ENCODE peak calls at places on chromosomes 16 and 17, in ten cellular contexts. U is endothelial cell, V is neural progenitor cell, D is fibroblast of villous mesenchyme, R is glutamatergic neuron, X is uterus, K is nephron progenitor cell, Y is SK-N-SH, W is A549, T is B cell. I is an unnamed sample.
A peak's percentile ranks its signal among the peaks of the same experiment; 100 is the strongest.

GRCh38 chr16:47132310-47132709 is 11.4 kb downstream of the NETO2 start:
- DNase-seq in R (no peak), W (no peak), X (no peak), T (no peak), D (no peak), V (no peak), K (no peak), Y (no peak), U (no peak), I (no peak)

GRCh38 chr17:39943702-39944392 is 16.3 kb downstream of the LRRC3C start:
- DNase-seq in W (no peak), T (no peak), K (no peak), X (no peak), U (no peak), D (no peak), Y (no peak), R (no peak), V (no peak), I (no peak)

GRCh38 chr17:2090804-2091534 is 36.1 kb downstream of the HIC1 start:
- DNase-seq in D (peak; percentile 97), W (peak; percentile 54), Y (peak; percentile 36), K (peak; percentile 53), U (peak; percentile 65), V (peak; percentile 74), T (no peak), R (no peak), X (peak; percentile 89), I (no peak)

GRCh38 chr17:44971776-44972483 is 3.8 kb upstream of the C1QL1 start:
- DNase-seq in K (no peak), Y (no peak), R (no peak), D (peak; percentile 19), U (no peak), X (no peak), T (no peak), W (no peak), V (no peak), I (no peak)

GRCh38 chr17:39699818-39700147 is at the start of gene ERBB2:
- DNase-seq in R (no peak), K (peak; percentile 66), D (peak; percentile 74), W (peak; percentile 93), T (no peak), V (peak; percentile 85), Y (no peak), U (peak; percentile 42), X (peak; percentile 75), I (no peak)

GRCh38 chr17:70375406-70375805 is 206.1 kb downstream of the KCNJ2 start:
- DNase-seq in Y (no peak), V (no peak), W (no peak), T (no peak), R (no peak), D (no peak), X (no peak), K (no peak), U (no peak), I (no peak)

GRCh38 chr17:19383681-19384470 is 3.1 kb downstream of the MFAP4 start:
- DNase-seq in Y (no peak), V (no peak), W (no peak), K (no peak), T (no peak), D (no peak), X (peak; percentile 46), R (no peak), U (no peak), I (no peak)

GRCh38 chr17:59298512-59298911 is 32.9 kb upstream of the YPEL2 start:
- DNase-seq in K (no peak), Y (no peak), W (no peak), X (no peak), R (no peak), D (no peak), V (no peak), U (no peak), T (no peak), I (no peak)

GRCh38 chr17:19409509-19409908 is 1.5 kb upstream of the RNF112 start:
- DNase-seq in V (no peak), U (no peak), W (no peak), T (no peak), Y (no peak), R (no peak), X (no peak), D (peak; percentile 46), K (no peak), I (no peak)

GRCh38 chr17:56583772-56584171 is 9.7 kb upstream of the NOG start:
- DNase-seq in W (no peak), U (no peak), Y (no peak), D (no peak), R (no peak), X (no peak), K (no peak), T (no peak), V (no peak), I (no peak)
- TF ChIP-seq CTCF in W (no peak), U (no peak), Y (no peak), D (no peak), R (no peak), X (no peak), K (no peak), T (no peak), V (no peak), I (no peak)

GRCh38 chr17:73954981-73955380 is 248.5 kb upstream of the RPL38 start:
- DNase-seq in X (no peak), V (no peak), D (no peak), R (no peak), T (no peak), K (no peak), W (no peak), Y (no peak), U (no peak), I (no peak)

GRCh38 chr17:73950515-73950914 is 253.0 kb upstream of the RPL38 start:
- DNase-seq in K (no peak), X (no peak), U (no peak), V (no peak), W (no peak), D (no peak), Y (peak; percentile 50), T (no peak), R (no peak), I (no peak)

GRCh38 chr17:73953206-73954033 is 250.1 kb upstream of the RPL38 start:
- DNase-seq in W (no peak), Y (no peak), T (no peak), V (no peak), X (no peak), K (no peak), U (no peak), R (no peak), D (no peak), I (no peak)

GRCh38 chr17:73952136-73952497 is 251.4 kb upstream of the RPL38 start:
- DNase-seq in W (no peak), T (peak; percentile 44), V (peak; percentile 85), Y (peak; percentile 64), R (peak; percentile 46), D (no peak), U (peak; percentile 40), K (peak; percentile 63), X (no peak), I (peak; percentile 90)

DNA sequence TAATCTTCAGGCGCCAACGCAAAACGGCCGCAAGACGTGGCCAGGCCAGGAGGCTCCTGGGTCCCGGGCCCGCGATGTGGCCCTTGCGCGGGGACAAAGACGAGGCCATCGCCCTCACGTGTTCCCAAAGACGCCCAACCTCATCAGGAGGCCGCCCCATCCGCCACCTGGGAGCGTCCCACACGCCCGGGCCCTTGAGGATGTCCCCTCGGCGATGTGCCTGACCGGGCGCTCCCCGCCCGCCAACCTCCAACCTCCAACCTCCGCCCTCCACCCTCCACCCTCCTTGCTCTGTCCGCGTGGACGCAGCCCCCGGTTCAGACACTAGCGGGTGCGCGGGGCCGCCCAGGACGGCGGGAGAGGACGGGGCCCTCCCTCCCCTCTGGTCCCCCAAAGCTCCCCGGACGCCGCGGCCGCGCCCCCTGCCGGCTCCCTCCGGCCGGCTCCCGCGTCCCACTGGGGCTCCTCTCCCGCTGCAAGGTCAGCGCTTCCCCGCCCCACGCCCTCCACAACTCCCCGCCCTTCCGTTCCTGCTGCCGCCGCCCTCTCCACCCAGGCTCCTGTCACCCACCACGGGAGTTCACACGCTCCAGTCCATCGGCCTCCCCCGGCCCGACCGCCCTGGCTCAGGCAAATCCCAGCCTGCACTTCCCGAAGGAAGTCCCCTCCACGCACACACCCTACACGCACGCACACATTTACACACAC is 250.8 kb upstream of the RPL38 start:
- DNase-seq in R (peak; percentile 81), X (no peak), U (peak; percentile 58), V (peak; percentile 81), D (peak; percentile 3), W (peak; percentile 82), T (peak; percentile 73), K (peak; percentile 84), Y (peak; percentile 97), I (peak; percentile 69)
- TF ChIP-seq CTCF in R (peak; percentile 59), X (no peak), U (peak; percentile 25), V (peak; percentile 67), D (peak; percentile 35), W (peak; percentile 72), T (peak; percentile 22), K (peak; percentile 50), Y (no peak), I (peak; percentile 40)

GRCh38 chr17:17216776-17217175 is 10.6 kb upstream of the PLD6 start:
- DNase-seq in R (no peak), T (no peak), V (no peak), X (no peak), K (no peak), U (no peak), W (peak; percentile 60), D (no peak), Y (peak; percentile 57), I (no peak)
- TF ChIP-seq CTCF in R (no peak), T (no peak), V (no peak), X (no peak), K (no peak), U (no peak), W (peak; percentile 21), D (no peak), Y (peak; percentile 19), I (no peak)

GRCh38 chr16:30876867-30877266 is 17.0 kb downstream of the BCL7C start:
- DNase-seq in V (peak; percentile 38), T (no peak), R (peak; percentile 45), Y (peak; percentile 70), U (no peak), X (no peak), K (no peak), W (no peak), D (no peak), I (no peak)
- TF ChIP-seq CTCF in V (no peak), T (no peak), R (no peak), Y (no peak), U (no peak), X (no peak), K (no peak), W (no peak), D (no peak), I (no peak)

I was measured in D721Med.